ENCODE peak calls at places on chromosomes 12 and 14, in ten cellular contexts. G is WERI-Rb-1, L is DND-41, J is HCT116, B is upper lobe of right lung, P is heart right ventricle, X is nephron progenitor cell, Y is lower leg skin, K is neural progenitor cell, Z is AG10803. E is an unnamed sample.

GRCh38 chr12:1769809-1770494 is 50.4 kb upstream of the LRTM2 start:
- DNase-seq in B (no peak), J (no peak), Y (no peak), L (no peak), K (no peak), Z (no peak), P (no peak), G (no peak), X (no peak), E (no peak)

GRCh38 chr12:109888179-109889020 is 8.1 kb upstream of the GLTP start:
- DNase-seq in J (peak; percentile 50), X (no peak), Z (peak; percentile 97), K (no peak), Y (peak; percentile 54), P (no peak), G (no peak), B (no peak), L (no peak), E (peak; percentile 44)

GRCh38 chr14:92421756-92422155 is 91.8 kb upstream of the RIN3 start:
- DNase-seq in K (no peak), G (no peak), L (no peak), B (no peak), P (no peak), J (no peak), X (no peak), Y (no peak), Z (peak; percentile 73), E (no peak)

GRCh38 chr12:6957151-6957701 is 6.1 kb downstream of the PTPN6 start:
- DNase-seq in Y (no peak), X (no peak), L (no peak), B (no peak), G (no peak), J (no peak), K (no peak), P (no peak), Z (no peak), E (peak; percentile 54)

GRCh38 chr12:53060721-53061276 is 10.9 kb downstream of the TNS2 start:
- DNase-seq in J (no peak), G (no peak), L (no peak), Y (peak; percentile 22), X (no peak), P (peak; percentile 43), Z (no peak), K (no peak), B (peak; percentile 78), E (no peak)

GRCh38 chr12:120798696-120799095 is 73.1 kb downstream of the ACADS start:
- DNase-seq in Y (no peak), G (no peak), J (no peak), B (no peak), P (no peak), Z (no peak), L (peak; percentile 10), K (no peak), X (no peak), E (no peak)

GRCh38 chr14:105375635-105376057 is 22.7 kb upstream of the TEX22 start:
- DNase-seq in G (no peak), Y (no peak), J (no peak), X (no peak), B (no peak), Z (no peak), L (no peak), K (no peak), P (no peak), E (peak; percentile 92)

GRCh38 chr12:76018111-76018510 is 13.5 kb downstream of the PHLDA1 start:
- DNase-seq in B (no peak), X (no peak), P (no peak), K (peak; percentile 30), L (no peak), G (no peak), Z (peak; percentile 61), J (no peak), Y (no peak), E (no peak)

GRCh38 chr14:66003082-66003740 is 483.0 kb upstream of the CCDC196 start:
- DNase-seq in G (no peak), X (no peak), P (no peak), Z (no peak), B (no peak), K (peak; percentile 25), Y (no peak), L (no peak), J (no peak), E (no peak)

GRCh38 chr14:105155681-105156413 is 12.7 kb downstream of the JAG2 start:
- DNase-seq in K (no peak), Z (no peak), X (no peak), J (no peak), P (peak; percentile 10), Y (no peak), B (no peak), G (no peak), L (no peak), E (no peak)

GRCh38 chr14:66240112-66240511 is 246.1 kb upstream of the CCDC196 start:
- DNase-seq in K (no peak), G (no peak), Y (no peak), Z (no peak), X (no peak), J (no peak), B (no peak), P (no peak), L (no peak), E (no peak)

GRCh38 chr14:43503508-43503907 is 1003.6 kb downstream of the FSCB start:
- DNase-seq in J (no peak), P (no peak), L (no peak), Z (no peak), Y (no peak), X (no peak), B (no peak), G (no peak), K (no peak), E (no peak)

GRCh38 chr14:49218436-49219092 is 367.6 kb downstream of the RPS29 start:
- DNase-seq in Y (no peak), K (no peak), J (no peak), L (no peak), G (no peak), B (no peak), X (no peak), P (no peak), Z (no peak), E (no peak)

GRCh38 chr12:45914090-45914489 is 76.3 kb downstream of the SCAF11 start:
- DNase-seq in J (no peak), Z (peak; percentile 82), Y (no peak), K (peak; percentile 14), X (no peak), B (no peak), P (no peak), G (no peak), L (no peak), E (no peak)

GRCh38 chr14:24798911-24799310 is 164.9 kb upstream of the GZMB start:
- DNase-seq in B (no peak), Z (no peak), Y (no peak), K (no peak), J (no peak), G (no peak), L (no peak), X (no peak), P (no peak), E (no peak)

GRCh38 chr14:24803933-24804494 is 170.0 kb upstream of the GZMB start:
- DNase-seq in X (no peak), Y (no peak), B (no peak), J (no peak), K (no peak), L (no peak), P (no peak), Z (no peak), G (no peak), E (no peak)

GRCh38 chr14:24802236-24802635 is 168.2 kb upstream of the GZMB start:
- DNase-seq in K (peak; percentile 10), Z (no peak), P (no peak), X (no peak), B (no peak), J (no peak), G (no peak), L (no peak), Y (no peak), E (no peak)

GRCh38 chr14:24804813-24805212 is 170.8 kb upstream of the GZMB start:
- DNase-seq in B (no peak), X (no peak), G (no peak), Y (no peak), J (no peak), Z (no peak), P (no peak), L (no peak), K (no peak), E (no peak)

DNA sequence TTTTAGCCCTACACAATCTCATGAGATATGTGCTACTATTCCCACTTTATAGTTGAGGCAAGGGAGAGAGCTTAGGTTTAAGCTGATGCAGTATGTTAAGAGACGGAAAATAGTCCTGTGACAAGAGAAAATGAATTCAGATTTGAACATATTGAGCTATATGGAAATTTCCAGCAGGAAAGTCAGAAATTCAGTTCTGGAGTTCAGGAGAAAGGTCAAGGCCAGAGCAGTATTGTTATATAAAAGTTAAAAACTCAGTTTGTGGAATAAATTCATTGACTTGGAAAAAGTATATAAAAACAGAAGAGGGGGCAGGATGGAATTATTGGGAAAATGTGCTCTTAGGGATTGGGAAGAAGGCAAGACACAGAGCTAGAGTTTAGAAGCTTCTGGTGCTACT is 167.0 kb upstream of the GZMB start:
- DNase-seq in J (no peak), B (no peak), L (no peak), G (no peak), X (no peak), K (no peak), Y (no peak), P (no peak), Z (no peak), E (no peak)
- TF ChIP-seq CTCF in J (no peak), B (no peak), L (no peak), G (no peak), X (no peak), K (no peak), Y (no peak), P (no peak), Z (no peak), E (no peak)

GRCh38 chr12:33588082-33588712 is 148.6 kb upstream of the SYT10 start:
- DNase-seq in B (no peak), Z (peak; percentile 6), J (no peak), X (no peak), K (peak; percentile 66), Y (no peak), G (no peak), L (no peak), P (no peak), E (no peak)
- TF ChIP-seq CTCF in B (no peak), Z (no peak), J (no peak), X (no peak), K (no peak), Y (no peak), G (no peak), L (no peak), P (no peak), E (no peak)

GRCh38 chr12:130041983-130042812 is 120.1 kb upstream of the FZD10 start:
- DNase-seq in J (no peak), K (peak; percentile 82), P (peak; percentile 37), L (peak; percentile 15), B (peak; percentile 75), X (peak; percentile 96), Z (no peak), Y (peak; percentile 45), G (peak; percentile 78), E (peak; percentile 69)
- TF ChIP-seq CTCF in J (peak; percentile 28), K (peak; percentile 93), P (peak; percentile 56), L (peak; percentile 56), B (peak; percentile 84), X (peak; percentile 96), Z (no peak), Y (no peak), G (peak; percentile 94), E (peak; percentile 90)

GRCh38 chr12:3342051-3342450 is 149.0 kb upstream of the PRMT8 start:
- DNase-seq in Y (no peak), G (peak; percentile 93), J (no peak), K (peak; percentile 88), X (peak; percentile 68), Z (peak; percentile 26), B (no peak), P (peak; percentile 51), L (peak; percentile 16), E (peak; percentile 39)
- TF ChIP-seq CTCF in Y (no peak), G (peak; percentile 83), J (peak; percentile 45), K (peak; percentile 62), X (peak; percentile 61), Z (peak; percentile 53), B (peak; percentile 32), P (peak; percentile 67), L (peak; percentile 57), E (no peak)

E was measured in activated CD8-positive, alpha-beta T cell treated with anti-CD3 and anti-CD28 coated beads for 36 hours.